ENCODE peak calls at places on chromosomes 5 and 9, in seven cellular contexts. A is cardiac muscle cell, R is stomach, Z is SK-N-SH, E is psoas muscle, F is testis, K is transverse colon. D is an unnamed sample.

GRCh38 chr5:172531704-172532026 is 77.3 kb upstream of the SH3PXD2B start:
- DNase-seq in A (no peak), R (no peak), Z (no peak), E (no peak), F (no peak), K (no peak), D (peak; percentile 27)

GRCh38 chr5:757931-758697 is 26.4 kb downstream of the ZDHHC11B start:
- DNase-seq in A (peak; percentile 20), R (peak; percentile 37), Z (peak; percentile 90), E (peak; percentile 71), F (no peak), K (peak; percentile 60), D (peak; percentile 67)

GRCh38 chr5:44565872-44566271 is 176.7 kb upstream of the FGF10 start:
- DNase-seq in A (no peak), R (no peak), Z (no peak), E (no peak), F (no peak), K (no peak), D (no peak)

GRCh38 chr9:124357591-124358361 is 57.5 kb downstream of the PSMB7 start:
- DNase-seq in A (no peak), R (peak; percentile 8), Z (no peak), E (no peak), F (no peak), K (no peak), D (peak; percentile 71)

GRCh38 chr9:755454-756381 is 85.8 kb upstream of the DMRT1 start:
- DNase-seq in A (no peak), R (no peak), Z (no peak), E (no peak), F (no peak), K (no peak), D (no peak)

GRCh38 chr5:41925555-41925946 is 470 bp downstream of the FBXO4 start:
- DNase-seq in A (no peak), R (peak; percentile 27), Z (no peak), E (peak; percentile 39), F (peak; percentile 52), K (no peak), D (no peak)

GRCh38 chr9:110255417-110256141 is 728 bp downstream of the TXN start:
- DNase-seq in A (peak; percentile 28), R (peak; percentile 73), Z (peak; percentile 55), E (peak; percentile 70), F (peak; percentile 72), K (peak; percentile 78), D (peak; percentile 76)

GRCh38 chr5:160605266-160605665 is 183.6 kb downstream of the PTTG1 start:
- DNase-seq in A (no peak), R (no peak), Z (no peak), E (no peak), F (no peak), K (no peak), D (no peak)

GRCh38 chr5:98769006-98769255 is 4.5 kb upstream of the RGMB start:
- DNase-seq in A (peak; percentile 63), R (peak; percentile 57), Z (peak; percentile 83), E (peak; percentile 50), F (no peak), K (peak; percentile 68), D (peak; percentile 89)

GRCh38 chr9:137851516-137852217 is 25.9 kb upstream of the CACNA1B start:
- DNase-seq in A (no peak), R (no peak), Z (peak; percentile 34), E (no peak), F (no peak), K (no peak), D (peak; percentile 42)

GRCh38 chr9:114889802-114890224 is 40.6 kb downstream of the TNFSF8 start:
- DNase-seq in A (no peak), R (peak; percentile 66), Z (no peak), E (no peak), F (no peak), K (no peak), D (no peak)

GRCh38 chr9:72485821-72486605 is 35.4 kb upstream of the TMC1 start:
- DNase-seq in A (no peak), R (no peak), Z (no peak), E (no peak), F (no peak), K (no peak), D (no peak)

GRCh38 chr5:59525957-59526356 is 367.6 kb downstream of the PDE4D start:
- DNase-seq in A (no peak), R (no peak), Z (no peak), E (no peak), F (no peak), K (no peak), D (no peak)

GRCh38 chr5:128534729-128535128 is 3.3 kb downstream of the FBN2 start:
- DNase-seq in A (peak; percentile 69), R (no peak), Z (no peak), E (no peak), F (no peak), K (no peak), D (no peak)

GRCh38 chr5:124575731-124576130 is 170.7 kb downstream of the ZNF608 start:
- DNase-seq in A (no peak), R (no peak), Z (no peak), E (no peak), F (no peak), K (no peak), D (no peak)

GRCh38 chr9:126676685-126677143 is 63.0 kb downstream of the LMX1B start:
- DNase-seq in A (peak; percentile 36), R (no peak), Z (peak; percentile 56), E (no peak), F (no peak), K (no peak), D (peak; percentile 98)

GRCh38 chr5:119347996-119348395 is 7.8 kb upstream of the TNFAIP8 start:
- DNase-seq in A (no peak), R (no peak), Z (peak; percentile 24), E (no peak), F (no peak), K (no peak), D (no peak)

GRCh38 chr5:61332369-61332745 is 299 bp downstream of the ZSWIM6 start:
- DNase-seq in A (peak; percentile 66), R (peak; percentile 41), Z (peak; percentile 52), E (peak; percentile 56), F (no peak), K (peak; percentile 39), D (no peak)

GRCh38 chr9:115157245-115157674 is 39.3 kb upstream of the TNC start:
- DNase-seq in A (no peak), R (no peak), Z (no peak), E (no peak), F (no peak), K (no peak), D (no peak)

GRCh38 chr5:167064199-167064811 is 1227.1 kb upstream of the WWC1 start:
- DNase-seq in A (peak; percentile 21), R (no peak), Z (no peak), E (no peak), F (no peak), K (no peak), D (no peak)

GRCh38 chr9:36847781-36848673 is 186.0 kb downstream of the PAX5 start:
- DNase-seq in A (no peak), R (no peak), Z (no peak), E (no peak), F (no peak), K (no peak), D (no peak)

GRCh38 chr9:34328500-34328982 is 527 bp downstream of the KIF24 start:
- DNase-seq in A (no peak), R (no peak), Z (no peak), E (no peak), F (no peak), K (no peak), D (no peak)

GRCh38 chr9:88874391-88874790 is 116.9 kb upstream of the S1PR3 start:
- DNase-seq in A (peak; percentile 2), R (no peak), Z (no peak), E (no peak), F (no peak), K (no peak), D (no peak)
- TF ChIP-seq CTCF in A (no peak), R (no peak), Z (peak; percentile 23), E (no peak), F (peak; percentile 34), K (no peak), D (no peak)

DNA sequence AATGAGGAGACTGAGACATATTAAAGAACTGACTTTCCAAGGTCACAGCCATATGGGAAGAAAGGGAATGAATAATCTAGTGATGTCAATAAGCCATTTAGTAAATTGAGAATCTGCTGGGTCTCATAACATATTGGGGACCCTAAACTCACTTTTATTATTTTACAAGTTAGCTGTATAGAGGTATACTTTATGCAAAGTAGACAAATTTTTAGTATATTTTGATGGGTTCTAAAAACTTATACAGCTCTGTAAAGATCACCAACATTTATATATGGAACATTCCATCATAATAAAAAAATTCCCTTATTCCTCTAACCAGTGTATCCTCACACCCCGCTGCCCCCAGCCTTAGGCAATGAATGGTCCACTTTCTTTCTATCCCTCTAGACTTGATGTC is 35.7 kb upstream of the ZNF510 start:
- DNase-seq in A (no peak), R (no peak), Z (no peak), E (no peak), F (no peak), K (no peak), D (no peak)
- H3K9me3 ChIP-seq in A (no peaks in the 10 kb centered on the region), R (peaks cover 56% of the 10 kb centered on the region), Z (peaks cover 29% of the 10 kb centered on the region), E (peaks cover 94% of the 10 kb centered on the region), F (peaks cover 4% of the 10 kb centered on the region), K (peaks cover 87% of the 10 kb centered on the region), D (peaks cover 90% of the 10 kb centered on the region)

GRCh38 chr9:113580041-113580953 is 116.8 kb downstream of the RGS3 start:
- DNase-seq in A (no peak), R (peak; percentile 93), Z (no peak), E (peak; percentile 77), F (no peak), K (peak; percentile 81), D (no peak)

GRCh38 chr9:113577525-113578261 is 114.2 kb downstream of the RGS3 start:
- DNase-seq in A (no peak), R (no peak), Z (peak; percentile 53), E (no peak), F (no peak), K (no peak), D (no peak)

GRCh38 chr9:113578877-113579269 is 115.3 kb downstream of the RGS3 start:
- DNase-seq in A (no peak), R (peak; percentile 73), Z (peak; percentile 60), E (no peak), F (no peak), K (peak; percentile 80), D (no peak)

GRCh38 chr9:113579270-113580040 is 115.9 kb downstream of the RGS3 start:
- DNase-seq in A (no peak), R (peak; percentile 47), Z (peak; percentile 56), E (no peak), F (no peak), K (peak; percentile 51), D (no peak)

GRCh38 chr9:113578279-113578865 is 114.8 kb downstream of the RGS3 start:
- DNase-seq in A (no peak), R (no peak), Z (no peak), E (no peak), F (no peak), K (no peak), D (no peak)
- H3K4me3 ChIP-seq in A (no peak overlapping the region), R (no peak overlapping the region), Z (no peak overlapping the region), E (no peak overlapping the region), F (no peak overlapping the region), K (no peak overlapping the region), D (no peak overlapping the region)

DNA sequence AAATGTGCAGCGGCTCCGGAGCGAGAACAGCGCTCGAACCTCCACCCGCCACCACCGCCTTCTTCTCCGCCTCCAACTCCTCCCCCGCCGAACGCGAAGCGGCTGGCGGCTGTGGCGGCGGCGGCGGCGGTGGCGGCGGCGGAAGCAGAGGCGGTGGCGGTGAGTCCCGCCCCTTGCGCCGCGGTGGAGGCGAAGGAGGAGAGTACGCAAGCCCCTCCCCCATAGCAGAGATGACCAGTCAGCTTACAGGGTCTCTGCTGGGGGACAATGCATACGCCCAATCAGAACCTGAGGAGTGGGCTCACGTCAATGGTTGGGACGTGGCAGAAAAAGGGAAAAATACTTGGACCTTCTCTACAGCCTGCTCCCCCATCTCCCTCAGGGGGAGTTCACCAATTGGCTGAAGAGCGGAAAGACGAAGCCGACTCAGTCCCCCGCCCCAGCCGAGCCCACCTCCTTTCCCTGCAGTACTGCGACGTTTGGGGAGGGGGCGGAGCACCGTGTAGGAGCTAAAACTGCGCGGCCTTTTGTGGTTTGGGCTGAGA is at the start of gene PJA2:
- DNase-seq in A (peak; percentile 100), R (peak; percentile 97), Z (peak; percentile 91), E (peak; percentile 98), F (peak; percentile 99), K (peak; percentile 98), D (peak; percentile 99)
- TF ChIP-seq CTCF in A (peak; percentile 30), R (peak; percentile 54), Z (peak; percentile 9), E (peak; percentile 37), F (peak; percentile 52), K (peak; percentile 66), D (peak; percentile 41)

D was measured in endodermal cell.